ENCODE peak calls at places on chromosomes 7 and 10, in six cellular contexts. One of them, this sample, is unnamed.
A peak's percentile ranks its signal among the peaks of the same experiment; 100 is the strongest.

GRCh38 chr10:104005172-104005863 is 38.4 kb downstream of the SLK start:
- DNase-seq in stomach: no peak
- DNase-seq in K562: no peak
- DNase-seq in endothelial cell of umbilical vein: no peak
- DNase-seq in breast epithelium: no peak
- DNase-seq in SK-N-SH: no peak
- DNase-seq in this sample: no peak

GRCh38 chr10:21507066-21507669 is 18.3 kb downstream of the SKIDA1 start:
- DNase-seq in breast epithelium: no peak
- DNase-seq in K562: no peak
- DNase-seq in SK-N-SH: no peak
- DNase-seq in stomach: no peak
- DNase-seq in endothelial cell of umbilical vein: no peak
- DNase-seq in this sample: no peak

GRCh38 chr7:102117743-102118142 is 168.9 kb upstream of the SH2B2 start:
- DNase-seq in SK-N-SH: peak; percentile 45
- DNase-seq in endothelial cell of umbilical vein: no peak
- DNase-seq in stomach: no peak
- DNase-seq in breast epithelium: no peak
- DNase-seq in K562: no peak
- DNase-seq in this sample: no peak

GRCh38 chr10:35890061-35890969 is 248.2 kb upstream of the FZD8 start:
- DNase-seq in K562: no peak
- DNase-seq in SK-N-SH: no peak
- DNase-seq in stomach: no peak
- DNase-seq in breast epithelium: no peak
- DNase-seq in endothelial cell of umbilical vein: peak; percentile 85
- DNase-seq in this sample: no peak

GRCh38 chr10:119465085-119465484 is 77.4 kb downstream of the RGS10 start:
- DNase-seq in endothelial cell of umbilical vein: no peak
- DNase-seq in SK-N-SH: no peak
- DNase-seq in K562: no peak
- DNase-seq in stomach: no peak
- DNase-seq in breast epithelium: no peak
- DNase-seq in this sample: no peak

GRCh38 chr7:22911889-22912288 is 89.2 kb upstream of the TOMM7 start:
- DNase-seq in K562: no peak
- DNase-seq in SK-N-SH: no peak
- DNase-seq in endothelial cell of umbilical vein: no peak
- DNase-seq in stomach: no peak
- DNase-seq in breast epithelium: no peak
- DNase-seq in this sample: no peak

GRCh38 chr10:62153191-62153590 is 115.5 kb downstream of the RTKN2 start:
- DNase-seq in endothelial cell of umbilical vein: no peak
- DNase-seq in breast epithelium: no peak
- DNase-seq in K562: no peak
- DNase-seq in stomach: no peak
- DNase-seq in SK-N-SH: no peak
- DNase-seq in this sample: no peak

GRCh38 chr7:101285171-101285570 is 36.4 kb downstream of the IFT22 start:
- DNase-seq in SK-N-SH: no peak
- DNase-seq in endothelial cell of umbilical vein: no peak
- DNase-seq in K562: no peak
- DNase-seq in stomach: no peak
- DNase-seq in breast epithelium: no peak
- DNase-seq in this sample: no peak

GRCh38 chr10:8052344-8052969 is 2.0 kb upstream of the GATA3 start:
- DNase-seq in K562: no peak
- DNase-seq in SK-N-SH: no peak
- DNase-seq in breast epithelium: no peak
- DNase-seq in endothelial cell of umbilical vein: peak; percentile 67
- DNase-seq in stomach: no peak
- DNase-seq in this sample: no peak

GRCh38 chr10:516766-517165 is 172.7 kb downstream of the DIP2C start:
- DNase-seq in K562: peak; percentile 20
- DNase-seq in stomach: no peak
- DNase-seq in endothelial cell of umbilical vein: no peak
- DNase-seq in SK-N-SH: peak; percentile 57
- DNase-seq in breast epithelium: no peak
- DNase-seq in this sample: no peak

GRCh38 chr10:103731609-103732270 is 123.6 kb downstream of the SH3PXD2A start:
- DNase-seq in SK-N-SH: no peak
- DNase-seq in K562: no peak
- DNase-seq in breast epithelium: no peak
- DNase-seq in stomach: no peak
- DNase-seq in endothelial cell of umbilical vein: no peak
- DNase-seq in this sample: no peak

GRCh38 chr10:32952541-32953276 is 5.3 kb downstream of the ITGB1 start:
- DNase-seq in SK-N-SH: no peak
- DNase-seq in breast epithelium: no peak
- DNase-seq in K562: no peak
- DNase-seq in endothelial cell of umbilical vein: no peak
- DNase-seq in stomach: no peak
- DNase-seq in this sample: no peak

DNA sequence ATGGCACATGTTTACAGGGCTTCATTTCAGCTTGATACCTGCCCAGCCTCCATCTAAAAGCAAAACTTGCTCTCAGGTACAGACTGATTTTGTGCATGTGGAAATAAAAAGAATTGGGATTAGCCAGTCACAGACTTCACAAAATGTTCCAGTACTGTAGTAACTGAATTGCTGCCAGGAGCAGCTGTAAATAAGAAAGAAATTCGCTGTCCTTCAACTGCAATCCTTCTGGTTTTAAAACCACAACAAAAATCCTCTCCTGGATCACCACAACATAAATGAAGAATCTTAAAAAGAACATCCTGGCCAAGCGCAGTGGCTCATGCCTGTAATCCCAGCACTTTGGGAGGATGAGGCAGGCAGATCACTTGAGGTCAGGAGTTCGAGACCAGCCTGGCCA is 3.9 kb upstream of the MIOS start:
- DNase-seq in breast epithelium: no peak
- DNase-seq in SK-N-SH: no peak
- DNase-seq in stomach: no peak
- DNase-seq in endothelial cell of umbilical vein: no peak
- DNase-seq in K562: no peak
- DNase-seq in this sample: no peak
- TF ChIP-seq POLR2AphosphoS5 in breast epithelium: no peak
- TF ChIP-seq POLR2AphosphoS5 in SK-N-SH: no peak
- TF ChIP-seq POLR2AphosphoS5 in stomach: no peak
- TF ChIP-seq POLR2AphosphoS5 in endothelial cell of umbilical vein: no peak
- TF ChIP-seq POLR2AphosphoS5 in K562: no peak
- TF ChIP-seq POLR2AphosphoS5 in this sample: no peak

DNA sequence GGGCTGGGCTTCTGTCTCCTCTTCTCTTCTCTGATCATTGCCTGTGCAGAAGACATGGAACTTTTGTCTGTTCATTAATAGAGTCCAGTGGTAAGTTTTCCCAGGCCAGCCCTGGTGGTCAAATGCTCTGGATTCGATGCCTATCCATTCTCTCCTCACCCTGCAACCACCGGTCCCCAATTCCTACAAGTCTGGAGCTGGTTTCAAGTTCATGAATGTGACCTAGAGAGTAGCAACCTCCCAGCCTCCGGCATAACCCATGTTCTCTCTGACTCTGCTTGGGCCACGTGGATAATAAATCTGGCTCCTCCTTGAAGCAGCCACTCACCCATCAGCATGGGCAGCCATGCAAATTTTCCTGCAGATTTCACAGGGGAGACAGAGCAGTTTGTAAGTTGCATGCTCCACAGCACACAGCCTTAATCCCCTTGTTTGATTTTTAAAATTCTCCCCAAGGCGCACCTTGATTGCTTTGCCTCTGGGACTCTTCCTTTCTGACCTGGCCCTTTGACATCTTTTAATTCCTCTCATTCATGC is 37.3 kb upstream of the PDZD8 start:
- DNase-seq in endothelial cell of umbilical vein: no peak
- DNase-seq in SK-N-SH: no peak
- DNase-seq in stomach: no peak
- DNase-seq in K562: no peak
- DNase-seq in breast epithelium: no peak
- DNase-seq in this sample: no peak
- H3K27me3 ChIP-seq in endothelial cell of umbilical vein: no peaks in the 10 kb centered on the region
- H3K27me3 ChIP-seq in SK-N-SH: no peaks in the 10 kb centered on the region
- H3K27me3 ChIP-seq in stomach: no peaks in the 10 kb centered on the region
- H3K27me3 ChIP-seq in K562: no peaks in the 10 kb centered on the region
- H3K27me3 ChIP-seq in breast epithelium: no peaks in the 10 kb centered on the region
- H3K27me3 ChIP-seq in this sample: no peaks in the 10 kb centered on the region

DNA sequence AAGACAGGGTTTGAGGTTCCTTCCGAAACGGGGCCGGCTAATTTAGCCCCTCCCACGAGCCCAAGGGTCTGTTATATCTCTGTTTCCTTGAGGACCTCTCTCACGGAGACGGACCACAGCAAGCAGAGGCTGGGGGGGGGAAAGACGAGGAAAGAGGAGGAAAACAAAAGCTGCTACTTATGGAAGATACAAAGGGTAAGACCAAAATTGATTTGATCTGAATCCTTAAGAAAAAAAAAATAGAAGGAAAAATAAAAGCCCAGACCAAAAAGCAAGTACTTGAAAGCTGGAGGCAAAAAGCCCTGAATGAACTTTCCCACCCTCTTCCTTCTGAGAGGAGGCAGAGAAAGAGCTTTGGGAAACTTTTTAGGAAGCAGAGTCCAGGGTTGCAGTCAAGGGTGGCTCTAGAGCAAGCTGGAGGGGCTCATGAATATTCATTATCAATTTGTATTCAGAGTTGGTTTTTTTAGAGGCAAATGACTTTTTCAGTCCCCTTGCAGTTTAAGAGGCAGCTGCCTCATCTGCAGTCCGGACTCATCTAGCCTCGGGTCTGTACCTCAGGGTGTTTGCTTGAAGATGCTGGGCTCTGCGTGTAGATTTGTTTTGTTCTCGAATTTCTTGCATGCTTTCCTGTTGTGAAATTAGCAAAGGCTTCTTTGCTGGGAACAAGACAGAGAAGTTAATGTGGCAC is at the start of gene ENTPD1:
- DNase-seq in stomach: no peak
- DNase-seq in breast epithelium: no peak
- DNase-seq in SK-N-SH: no peak
- DNase-seq in endothelial cell of umbilical vein: peak; percentile 66
- DNase-seq in K562: no peak
- DNase-seq in this sample: no peak
- TF ChIP-seq POLR2AphosphoS5 in stomach: no peak
- TF ChIP-seq POLR2AphosphoS5 in breast epithelium: no peak
- TF ChIP-seq POLR2AphosphoS5 in SK-N-SH: no peak
- TF ChIP-seq POLR2AphosphoS5 in endothelial cell of umbilical vein: no peak
- TF ChIP-seq POLR2AphosphoS5 in K562: no peak
- TF ChIP-seq POLR2AphosphoS5 in this sample: no peak

DNA sequence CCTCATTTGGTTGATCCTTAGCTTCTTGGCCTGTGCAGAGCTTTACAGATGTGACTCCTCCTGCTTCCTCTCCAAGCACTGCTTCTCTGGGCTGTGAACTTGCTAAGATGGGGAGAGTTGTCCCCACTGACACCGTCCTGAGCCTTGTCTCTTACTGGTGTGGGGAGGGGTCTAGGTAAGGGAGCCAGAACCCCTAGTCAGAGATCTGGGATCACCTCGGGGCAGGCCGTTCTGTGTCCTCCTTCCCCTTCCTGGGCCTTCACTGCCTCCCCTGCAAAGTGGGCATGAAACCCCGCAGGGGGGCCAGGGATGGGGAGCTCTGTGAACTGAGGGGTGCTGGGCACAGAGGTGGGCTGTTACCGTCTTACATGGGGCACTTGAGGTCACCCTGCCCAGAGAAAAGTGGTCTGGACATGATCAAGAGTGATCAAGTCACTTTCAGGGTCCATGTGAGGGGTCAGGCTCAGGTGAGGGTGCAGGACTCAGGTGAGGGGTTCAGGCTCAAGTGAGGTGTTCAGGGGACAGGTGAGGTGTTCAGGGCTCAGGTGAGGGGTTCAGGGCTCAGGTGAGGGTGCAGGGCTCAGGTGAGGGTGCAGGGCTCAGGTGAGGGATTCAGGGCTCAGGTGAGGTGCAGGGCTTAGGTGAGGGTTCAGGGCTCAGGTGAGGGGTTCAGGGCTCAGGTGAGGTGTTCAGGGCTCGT is 86.2 kb downstream of the ADCY1 start:
- DNase-seq in K562: no peak
- DNase-seq in stomach: peak; percentile 2
- DNase-seq in breast epithelium: no peak
- DNase-seq in endothelial cell of umbilical vein: no peak
- DNase-seq in SK-N-SH: no peak
- DNase-seq in this sample: no peak
- H3K27me3 ChIP-seq in K562: peaks cover 24% of the 10 kb centered on the region
- H3K27me3 ChIP-seq in stomach: no peaks in the 10 kb centered on the region
- H3K27me3 ChIP-seq in breast epithelium: no peaks in the 10 kb centered on the region
- H3K27me3 ChIP-seq in endothelial cell of umbilical vein: no peaks in the 10 kb centered on the region
- H3K27me3 ChIP-seq in SK-N-SH: no peaks in the 10 kb centered on the region
- H3K27me3 ChIP-seq in this sample: no peaks in the 10 kb centered on the region

GRCh38 chr10:121312582-121312981 is 285.7 kb downstream of the FGFR2 start:
- DNase-seq in endothelial cell of umbilical vein: peak; percentile 17
- DNase-seq in breast epithelium: peak; percentile 24
- DNase-seq in SK-N-SH: peak; percentile 27
- DNase-seq in K562: no peak
- DNase-seq in stomach: no peak
- DNase-seq in this sample: no peak

GRCh38 chr10:121310151-121310711 is 288.0 kb downstream of the FGFR2 start:
- DNase-seq in K562: no peak
- DNase-seq in breast epithelium: peak; percentile 30
- DNase-seq in stomach: no peak
- DNase-seq in SK-N-SH: peak; percentile 14
- DNase-seq in endothelial cell of umbilical vein: no peak
- DNase-seq in this sample: no peak

GRCh38 chr10:121313119-121313858 is 285.0 kb downstream of the FGFR2 start:
- DNase-seq in breast epithelium: peak; percentile 90
- DNase-seq in endothelial cell of umbilical vein: peak; percentile 1
- DNase-seq in K562: no peak
- DNase-seq in SK-N-SH: no peak
- DNase-seq in stomach: peak; percentile 32
- DNase-seq in this sample: no peak

GRCh38 chr10:121309164-121309563 is 289.1 kb downstream of the FGFR2 start:
- DNase-seq in endothelial cell of umbilical vein: no peak
- DNase-seq in SK-N-SH: no peak
- DNase-seq in breast epithelium: no peak
- DNase-seq in K562: no peak
- DNase-seq in stomach: no peak
- DNase-seq in this sample: no peak

GRCh38 chr10:121311812-121312443 is 286.3 kb downstream of the FGFR2 start:
- DNase-seq in endothelial cell of umbilical vein: no peak
- DNase-seq in K562: no peak
- DNase-seq in breast epithelium: no peak
- DNase-seq in SK-N-SH: no peak
- DNase-seq in stomach: no peak
- DNase-seq in this sample: no peak
- TF ChIP-seq POLR2AphosphoS5 in endothelial cell of umbilical vein: no peak
- TF ChIP-seq POLR2AphosphoS5 in K562: no peak
- TF ChIP-seq POLR2AphosphoS5 in breast epithelium: no peak
- TF ChIP-seq POLR2AphosphoS5 in SK-N-SH: no peak
- TF ChIP-seq POLR2AphosphoS5 in stomach: no peak
- TF ChIP-seq POLR2AphosphoS5 in this sample: no peak

This sample was measured in Panc1.